ENCODE peak calls at places on chromosomes 6 and 20, in nine cellular contexts. J, C, I, R, O, M, D, Y and Q are unnamed samples.

GRCh38 chr20:50215101-50215500 is 24.5 kb downstream of the CEBPB start:
- DNase-seq in J (no peak), C (peak), I (no peak), R (no peak), O (no peak), M (no peak), D (peak), Y (no peak), Q (no peak)

GRCh38 chr6:35919827-35920751 is 809 bp downstream of the SRPK1 start:
- DNase-seq in J (no peak), C (peak), I (peak), R (peak), O (peak), M (peak), D (peak), Y (peak), Q (peak)

GRCh38 chr20:41174782-41175181 is 37.4 kb downstream of the PLCG1 start:
- DNase-seq in J (no peak), C (peak), I (no peak), R (no peak), O (peak), M (no peak), D (no peak), Y (no peak), Q (no peak)

GRCh38 chr6:35084041-35084491 is 57.1 kb downstream of the TCP11 start:
- DNase-seq in J (no peak), C (no peak), I (no peak), R (no peak), O (no peak), M (peak), D (no peak), Y (no peak), Q (no peak)

GRCh38 chr6:35494161-35494563 is 2.7 kb downstream of the TEAD3 start:
- DNase-seq in J (no peak), C (no peak), I (no peak), R (no peak), O (no peak), M (no peak), D (no peak), Y (no peak), Q (no peak)

GRCh38 chr6:70396163-70396562 is 17.1 kb upstream of the FAM135A start:
- DNase-seq in J (no peak), C (no peak), I (no peak), R (no peak), O (no peak), M (no peak), D (no peak), Y (no peak), Q (no peak)

GRCh38 chr20:48697845-48698491 is 129.8 kb downstream of the PREX1 start:
- DNase-seq in J (no peak), C (peak), I (no peak), R (no peak), O (peak), M (peak), D (peak), Y (peak), Q (peak)

GRCh38 chr6:116730513-116730912 is 35.0 kb downstream of the FAM162B start:
- DNase-seq in J (no peak), C (no peak), I (no peak), R (no peak), O (no peak), M (no peak), D (no peak), Y (no peak), Q (no peak)

GRCh38 chr20:54025166-54025835 is 45.1 kb downstream of the BCAS1 start:
- DNase-seq in J (no peak), C (peak), I (no peak), R (no peak), O (no peak), M (no peak), D (peak), Y (no peak), Q (no peak)

GRCh38 chr6:156982168-156982567 is 205.0 kb downstream of the ARID1B start:
- DNase-seq in J (no peak), C (no peak), I (no peak), R (no peak), O (no peak), M (no peak), D (no peak), Y (no peak), Q (no peak)

GRCh38 chr6:34414999-34415858 is 10.6 kb downstream of the RPS10 start:
- DNase-seq in J (peak), C (peak), I (peak), R (peak), O (peak), M (no peak), D (peak), Y (no peak), Q (peak)

GRCh38 chr20:35561671-35562070 is 19.8 kb downstream of the ERGIC3 start:
- DNase-seq in J (no peak), C (no peak), I (no peak), R (no peak), O (no peak), M (peak), D (no peak), Y (no peak), Q (peak)
- TF ChIP-seq CTCF in J (no peak), C (no peak), I (no peak), R (no peak), O (no peak), M (no peak), D (no peak), Y (no peak), Q (no peak)

GRCh38 chr6:12570461-12571030 is 146.0 kb upstream of the PHACTR1 start:
- DNase-seq in J (no peak), C (no peak), I (no peak), R (no peak), O (no peak), M (no peak), D (peak), Y (no peak), Q (peak)

GRCh38 chr6:12572884-12573824 is 143.4 kb upstream of the PHACTR1 start:
- DNase-seq in J (no peak), C (peak), I (no peak), R (no peak), O (peak), M (no peak), D (peak), Y (no peak), Q (peak)

GRCh38 chr6:12566618-12567123 is 149.9 kb upstream of the PHACTR1 start:
- DNase-seq in J (no peak), C (no peak), I (no peak), R (no peak), O (no peak), M (no peak), D (no peak), Y (no peak), Q (no peak)

GRCh38 chr6:12567682-12568081 is 148.9 kb upstream of the PHACTR1 start:
- DNase-seq in J (no peak), C (no peak), I (no peak), R (no peak), O (no peak), M (no peak), D (no peak), Y (no peak), Q (no peak)

GRCh38 chr6:12569646-12570045 is 146.9 kb upstream of the PHACTR1 start:
- DNase-seq in J (no peak), C (no peak), I (no peak), R (no peak), O (no peak), M (no peak), D (no peak), Y (no peak), Q (no peak)
- H3K27ac ChIP-seq in J (no peak), C (no peak), I (no peak), R (no peak), O (no peak), M (no peak), D (no peak), Y (no peak), Q (peak)

GRCh38 chr6:9404351-9405146 is 969.2 kb upstream of the SLC35B3 start:
- DNase-seq in J (no peak), C (peak), I (no peak), R (no peak), O (no peak), M (no peak), D (peak), Y (no peak), Q (no peak)

GRCh38 chr6:9408718-9409117 is 973.4 kb upstream of the SLC35B3 start:
- DNase-seq in J (no peak), C (peak), I (no peak), R (no peak), O (no peak), M (no peak), D (peak), Y (no peak), Q (no peak)

GRCh38 chr6:9405825-9406224 is 970.5 kb upstream of the SLC35B3 start:
- DNase-seq in J (no peak), C (no peak), I (no peak), R (no peak), O (no peak), M (no peak), D (peak), Y (no peak), Q (no peak)

GRCh38 chr6:9401936-9402335 is 966.6 kb upstream of the SLC35B3 start:
- DNase-seq in J (no peak), C (peak), I (no peak), R (no peak), O (no peak), M (no peak), D (peak), Y (no peak), Q (no peak)

GRCh38 chr6:9405369-9405768 is 970.0 kb upstream of the SLC35B3 start:
- DNase-seq in J (peak), C (peak), I (no peak), R (no peak), O (no peak), M (no peak), D (peak), Y (no peak), Q (peak)
- TF ChIP-seq CTCF in J (no peak), C (no peak), I (no peak), R (no peak), O (no peak), M (no peak), D (no peak), Y (no peak), Q (no peak)

DNA sequence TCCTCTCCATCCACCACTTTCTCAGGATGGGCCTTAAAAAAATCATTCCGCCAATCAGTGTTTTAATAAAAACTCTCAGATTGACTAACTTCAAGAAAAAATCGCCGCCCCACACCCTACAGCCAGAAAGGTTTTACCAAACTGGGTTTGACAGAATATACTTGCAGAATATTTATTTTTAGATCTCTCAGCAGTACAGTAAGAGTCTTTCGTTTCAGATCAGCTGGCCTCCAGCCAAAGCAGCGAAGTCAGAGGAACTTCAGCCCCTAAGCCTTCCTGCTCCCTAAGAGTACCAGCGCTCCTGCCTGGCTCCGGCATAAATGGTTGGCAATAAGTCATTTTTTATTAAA is 24.7 kb downstream of the TBC1D7 start:
- DNase-seq in J (no peak), C (peak), I (no peak), R (no peak), O (peak), M (peak), D (peak), Y (peak), Q (no peak)
- H3K27ac ChIP-seq in J (no peak), C (peak), I (no peak), R (no peak), O (peak), M (peak), D (peak), Y (peak), Q (peak)

GRCh38 chr6:33312361-33313104 is 1.3 kb downstream of the TAPBP start:
- DNase-seq in J (peak), C (peak), I (peak), R (peak), O (peak), M (peak), D (peak), Y (peak), Q (peak)
- TF ChIP-seq CTCF in J (no peak), C (peak), I (no peak), R (no peak), O (no peak), M (no peak), D (no peak), Y (no peak), Q (no peak)

DNA sequence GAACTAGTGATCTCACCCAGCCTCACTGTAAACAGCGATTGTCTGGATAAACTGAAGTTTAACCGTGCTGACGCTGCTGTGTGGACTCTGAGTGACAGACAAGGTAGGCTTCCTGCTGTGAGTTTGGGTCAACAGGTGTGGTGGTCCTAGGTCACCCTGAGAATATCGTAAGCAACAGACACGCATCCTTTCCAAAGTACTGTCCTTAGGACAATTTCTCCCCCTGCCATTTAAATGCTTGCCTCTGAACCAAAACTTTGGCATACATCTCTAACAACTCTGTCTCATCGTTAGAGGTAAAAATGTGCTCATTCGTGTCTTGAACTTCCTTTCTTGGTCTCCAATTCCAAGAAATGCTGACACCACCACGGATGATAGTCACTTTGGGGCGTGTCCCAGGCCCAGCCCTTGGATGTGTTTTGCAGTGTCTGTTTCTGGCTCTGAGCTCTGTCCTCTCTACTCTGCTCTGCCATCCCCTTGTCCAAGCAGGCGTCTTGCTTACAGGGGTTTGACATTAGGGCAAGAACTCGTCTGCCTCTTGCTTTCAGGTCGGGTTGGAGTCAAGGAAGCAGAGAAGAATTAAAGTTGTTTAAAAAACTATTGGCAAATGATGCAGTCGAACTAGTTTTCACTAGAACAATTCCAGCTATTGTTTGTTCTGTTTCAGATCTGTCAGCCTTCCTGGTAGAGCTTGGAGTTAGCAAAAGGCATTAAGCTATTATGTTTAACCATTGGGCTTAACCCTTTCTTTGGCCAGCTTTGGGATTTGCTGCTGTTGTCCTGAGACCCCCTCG is 95.6 kb downstream of the EYA2 start:
- DNase-seq in J (no peak), C (no peak), I (no peak), R (no peak), O (peak), M (no peak), D (no peak), Y (peak), Q (no peak)
- H3K27ac ChIP-seq in J (no peak), C (no peak), I (no peak), R (no peak), O (peak), M (no peak), D (no peak), Y (no peak), Q (no peak)

DNA sequence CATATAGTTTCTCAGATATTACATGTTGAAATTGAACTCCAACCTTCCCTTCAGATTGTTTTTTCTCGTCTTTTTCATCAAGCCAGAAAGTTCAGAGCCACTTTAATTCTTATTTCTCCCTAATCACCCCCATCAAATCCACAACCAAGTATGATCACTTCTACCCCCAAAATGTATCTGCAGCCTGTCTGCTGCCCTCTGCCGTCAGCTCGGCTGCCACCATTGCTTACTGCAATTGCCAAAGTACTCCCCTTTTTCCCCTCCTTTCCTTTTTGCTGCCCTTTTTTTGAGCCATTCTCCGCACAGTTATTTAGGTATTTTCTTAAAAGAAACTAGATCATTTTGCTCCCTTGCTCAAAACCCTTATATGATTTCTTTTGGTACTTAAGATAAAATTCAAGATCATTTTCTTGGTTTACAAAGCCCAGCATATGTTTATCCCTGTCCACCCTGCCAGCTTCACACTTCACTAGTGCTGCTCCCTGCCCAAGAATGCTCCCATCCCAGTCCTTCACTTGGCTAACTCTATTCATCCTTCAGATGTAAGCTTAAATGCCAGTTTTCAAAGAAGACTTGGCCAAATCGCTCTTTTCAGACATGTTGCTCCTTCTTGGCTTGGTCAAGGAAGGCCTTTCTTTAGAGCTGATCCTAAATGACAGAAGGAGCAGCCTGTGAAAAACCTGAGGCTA is 63.6 kb downstream of the SH3BGRL2 start:
- DNase-seq in J (no peak), C (no peak), I (no peak), R (no peak), O (no peak), M (no peak), D (no peak), Y (no peak), Q (no peak)
- TF ChIP-seq CTCF in J (no peak), C (peak), I (no peak), R (no peak), O (no peak), M (no peak), D (peak), Y (no peak), Q (no peak)

GRCh38 chr20:21184810-21185209 is 58.9 kb downstream of the KIZ start:
- DNase-seq in J (no peak), C (peak), I (no peak), R (no peak), O (no peak), M (no peak), D (peak), Y (no peak), Q (no peak)

GRCh38 chr20:21182832-21183563 is 57.1 kb downstream of the KIZ start:
- DNase-seq in J (no peak), C (peak), I (no peak), R (no peak), O (peak), M (no peak), D (peak), Y (no peak), Q (peak)

GRCh38 chr20:21181028-21181427 is 55.1 kb downstream of the KIZ start:
- DNase-seq in J (no peak), C (no peak), I (no peak), R (no peak), O (no peak), M (no peak), D (no peak), Y (no peak), Q (no peak)

GRCh38 chr20:21185849-21186248 is 60.0 kb downstream of the KIZ start:
- DNase-seq in J (no peak), C (no peak), I (no peak), R (no peak), O (no peak), M (no peak), D (no peak), Y (no peak), Q (no peak)

GRCh38 chr20:21183722-21184121 is 57.8 kb downstream of the KIZ start:
- DNase-seq in J (no peak), C (no peak), I (no peak), R (no peak), O (no peak), M (no peak), D (no peak), Y (no peak), Q (peak)
- H3K27ac ChIP-seq in J (no peak), C (peak), I (no peak), R (no peak), O (no peak), M (no peak), D (no peak), Y (no peak), Q (peak)

GRCh38 chr6:51568771-51569170 is 518.6 kb downstream of the PKHD1 start:
- DNase-seq in J (no peak), C (no peak), I (no peak), R (no peak), O (no peak), M (no peak), D (no peak), Y (no peak), Q (peak)

GRCh38 chr6:51571168-51571567 is 516.2 kb downstream of the PKHD1 start:
- DNase-seq in J (no peak), C (no peak), I (no peak), R (no peak), O (no peak), M (no peak), D (no peak), Y (no peak), Q (no peak)

GRCh38 chr6:51570168-51570921 is 517.1 kb downstream of the PKHD1 start:
- DNase-seq in J (no peak), C (no peak), I (no peak), R (no peak), O (no peak), M (no peak), D (no peak), Y (no peak), Q (peak)

GRCh38 chr6:51565472-51565871 is 521.9 kb downstream of the PKHD1 start:
- DNase-seq in J (no peak), C (no peak), I (no peak), R (no peak), O (no peak), M (no peak), D (no peak), Y (no peak), Q (no peak)

DNA sequence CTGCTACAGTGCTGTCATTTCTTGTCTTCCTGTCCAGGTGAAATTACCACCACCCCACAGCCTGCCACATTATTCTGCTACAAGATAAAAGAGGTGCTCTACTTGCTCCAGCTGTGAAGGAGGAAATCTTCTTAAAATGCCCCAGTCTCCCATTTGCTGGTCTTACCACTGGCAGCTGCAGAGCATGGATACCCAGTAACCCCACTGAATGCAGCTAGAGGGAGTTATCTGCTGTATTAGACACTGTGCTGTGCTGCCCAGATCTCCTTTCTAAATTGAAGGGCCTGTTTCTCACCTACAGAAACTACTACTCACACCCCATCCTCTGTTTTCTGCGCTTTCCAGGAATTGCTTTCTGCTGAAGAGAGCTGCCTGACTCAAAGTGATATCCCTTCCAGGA is 517.8 kb downstream of the PKHD1 start:
- DNase-seq in J (no peak), C (no peak), I (no peak), R (no peak), O (no peak), M (no peak), D (no peak), Y (no peak), Q (no peak)
- TF ChIP-seq CTCF in J (no peak), C (no peak), I (no peak), R (no peak), O (no peak), M (no peak), D (no peak), Y (no peak), Q (no peak)